ENCODE peak calls at places on chromosomes 16 and 17, in eight cellular contexts. U, L, K, M, C, I, Y and V are unnamed samples.

GRCh38 chr16:82583415-82583814 is 43.4 kb upstream of the CDH13 start:
- DNase-seq in C (no peak), K (no peak), I (peak; percentile 3), L (no peak), U (no peak), Y (no peak), M (no peak), V (no peak)

GRCh38 chr17:29059281-29059680 is 16.3 kb downstream of the PIPOX start:
- DNase-seq in Y (no peak), L (peak; percentile 32), K (no peak), I (peak; percentile 71), U (peak; percentile 47), C (no peak), M (no peak), V (no peak)

GRCh38 chr16:14232106-14232890 is 161.2 kb downstream of the MRTFB start:
- DNase-seq in M (peak; percentile 13), K (no peak), C (no peak), L (peak; percentile 45), I (peak; percentile 31), U (peak; percentile 35), Y (no peak), V (no peak)

GRCh38 chr16:85554791-85555548 is 58.2 kb upstream of the GSE1 start:
- DNase-seq in K (peak; percentile 76), M (peak; percentile 55), I (peak; percentile 59), L (no peak), U (peak; percentile 77), C (peak; percentile 46), Y (peak; percentile 53), V (peak; percentile 75)

GRCh38 chr16:67394271-67395104 is 1.2 kb upstream of the TPPP3 start:
- DNase-seq in U (no peak), M (peak; percentile 63), L (no peak), C (peak; percentile 37), K (peak; percentile 55), I (no peak), Y (no peak), V (no peak)

GRCh38 chr16:48635199-48635718 is 25.3 kb upstream of the N4BP1 start:
- DNase-seq in C (no peak), M (no peak), U (no peak), L (no peak), Y (no peak), I (no peak), K (no peak), V (no peak)

GRCh38 chr17:71024172-71024571 is 854.8 kb downstream of the KCNJ2 start:
- DNase-seq in I (peak; percentile 14), Y (no peak), U (no peak), M (no peak), C (no peak), K (no peak), L (no peak), V (no peak)

GRCh38 chr17:80449194-80449929 is 27.0 kb downstream of the NPTX1 start:
- DNase-seq in C (no peak), I (no peak), K (no peak), L (no peak), M (no peak), Y (no peak), U (no peak), V (no peak)

GRCh38 chr17:22695228-22695619 is 1002.9 kb downstream of the KCNJ18 start:
- DNase-seq in I (no peak), U (no peak), Y (no peak), L (no peak), C (no peak), K (no peak), M (no peak), V (no peak)

GRCh38 chr16:6929868-6930267 is 402.8 kb upstream of the RBFOX1 start:
- DNase-seq in K (no peak), I (no peak), C (no peak), M (no peak), U (no peak), Y (no peak), L (no peak), V (no peak)
- TF ChIP-seq CTCF in K (no peak), I (no peak), C (no peak), M (no peak), U (no peak), Y (no peak), L (no peak), V (no peak)

DNA sequence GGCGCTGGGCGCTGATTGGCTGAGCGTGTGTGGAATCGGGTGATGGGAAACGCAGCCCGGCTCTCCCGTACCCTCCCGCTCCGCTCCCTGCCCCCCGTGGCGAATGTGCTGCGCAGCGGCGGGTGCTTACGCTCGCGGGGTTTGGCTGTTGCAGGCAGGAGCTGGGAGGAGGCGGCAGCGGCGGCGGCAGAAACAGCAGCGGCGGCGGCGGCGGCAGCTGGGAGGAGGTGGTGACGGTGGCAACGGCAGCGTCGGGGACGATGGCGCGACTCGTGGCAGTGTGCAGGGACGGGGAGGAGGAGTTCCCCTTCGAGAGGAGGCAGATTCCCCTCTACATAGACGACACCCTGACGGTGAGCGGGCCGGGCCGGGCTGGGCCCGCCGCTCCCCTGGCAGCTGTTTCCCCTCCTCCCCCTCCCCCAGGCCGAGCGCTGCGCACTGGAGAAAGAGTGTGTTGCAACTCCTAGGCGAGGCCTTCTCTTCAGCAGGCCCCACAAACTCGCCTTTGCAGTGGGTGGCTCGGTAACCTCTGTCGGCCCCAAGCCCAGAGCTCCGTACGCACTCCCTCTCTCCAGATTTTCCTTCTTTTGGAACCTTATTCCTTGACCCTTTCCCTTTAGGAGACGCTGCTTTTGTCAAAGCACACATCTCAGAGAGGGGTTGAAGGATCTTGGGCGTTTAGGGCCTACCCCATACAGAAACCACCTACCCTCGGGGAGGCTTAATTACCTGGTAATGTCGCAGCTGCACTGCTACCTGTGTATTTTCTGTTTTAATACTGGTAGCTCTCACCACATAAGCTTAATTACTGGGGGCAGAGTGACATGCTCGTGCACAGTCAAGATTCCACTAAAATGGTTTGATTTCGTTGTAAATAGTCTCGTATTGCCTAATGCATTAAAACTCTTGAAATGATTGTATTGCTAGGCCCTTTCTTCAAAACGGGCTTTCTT is 1.0 kb downstream of the GGNBP2 start:
- DNase-seq in L (peak; percentile 95), K (peak; percentile 97), C (peak; percentile 97), M (peak; percentile 97), Y (peak; percentile 90), U (peak; percentile 97), I (peak; percentile 98), V (peak; percentile 95)
- TF ChIP-seq CTCF in L (peak; percentile 9), K (no peak), C (no peak), M (no peak), Y (no peak), U (no peak), I (no peak), V (no peak)

DNA sequence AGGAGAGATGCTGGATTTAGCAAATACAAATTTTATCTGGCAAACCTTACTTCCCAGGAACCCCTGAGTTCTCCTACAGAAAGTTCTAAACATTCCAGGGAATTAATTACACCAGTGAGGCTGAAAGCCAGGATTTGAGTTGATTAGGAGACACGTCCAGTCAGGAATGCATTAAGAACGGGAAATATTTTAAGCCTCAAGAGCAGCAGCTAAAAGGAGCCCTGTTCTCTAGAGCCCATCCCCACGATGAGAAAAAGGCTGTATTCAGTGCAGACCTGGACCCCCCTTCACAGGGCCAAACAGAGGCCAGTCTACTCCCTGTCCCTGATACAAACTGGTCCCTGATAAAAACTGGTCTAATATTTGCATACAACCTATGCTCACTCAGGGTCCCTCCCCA is 55.0 kb downstream of the VAT1L start:
- DNase-seq in L (no peak), Y (no peak), C (no peak), I (no peak), U (no peak), M (no peak), K (no peak), V (no peak)
- TF ChIP-seq CTCF in L (no peak), Y (no peak), C (no peak), I (no peak), U (no peak), M (no peak), K (no peak), V (no peak)

GRCh38 chr16:10138881-10139280 is 43.3 kb downstream of the GRIN2A start:
- DNase-seq in Y (no peak), C (no peak), U (no peak), M (no peak), I (no peak), L (no peak), K (no peak), V (no peak)

DNA sequence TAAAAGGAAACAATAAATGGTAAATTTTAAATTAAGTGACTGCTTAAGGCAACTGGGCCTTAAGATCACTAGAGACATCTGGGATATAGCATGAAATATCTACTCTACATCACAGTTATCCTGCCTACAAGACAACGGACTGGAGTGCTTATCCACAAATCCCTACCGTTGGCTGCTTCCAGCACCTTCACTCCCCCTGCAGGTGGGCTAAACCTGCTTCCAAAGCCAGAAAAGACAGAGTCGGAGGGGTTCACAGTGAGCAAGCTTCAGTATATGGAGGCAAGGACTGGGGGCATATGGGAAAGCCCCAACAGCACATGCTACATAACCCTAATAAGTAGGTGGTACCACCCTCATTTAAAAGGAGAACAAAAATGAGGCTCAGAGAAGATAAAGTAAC is 45.3 kb downstream of the GRIN2A start:
- DNase-seq in M (no peak), I (no peak), U (no peak), K (no peak), L (no peak), Y (no peak), C (no peak), V (no peak)
- TF ChIP-seq CTCF in M (no peak), I (peak; percentile 9), U (no peak), K (no peak), L (no peak), Y (no peak), C (no peak), V (no peak)

DNA sequence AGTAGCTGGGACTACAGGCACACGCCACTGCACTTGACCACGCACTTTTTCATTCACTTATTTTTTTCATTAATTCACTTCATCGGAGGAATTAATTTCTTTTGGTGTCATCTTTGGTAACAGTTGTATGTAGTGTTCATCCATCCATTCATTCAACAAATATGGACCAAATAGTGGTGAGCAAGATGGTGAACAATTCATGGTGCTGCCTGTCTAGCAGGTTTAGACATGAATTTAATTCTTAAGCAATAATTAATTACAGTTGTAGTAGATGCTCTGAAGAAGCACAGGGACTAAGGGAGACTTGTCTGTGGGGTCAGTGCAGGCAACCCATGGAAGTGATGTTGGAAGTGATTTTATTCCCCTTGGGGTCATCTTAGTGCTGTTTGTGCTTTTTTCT is 22.4 kb downstream of the GDE1 start:
- DNase-seq in K (no peak), L (no peak), M (no peak), I (no peak), Y (no peak), U (no peak), C (no peak), V (no peak)
- TF ChIP-seq CTCF in K (no peak), L (no peak), M (no peak), I (no peak), Y (no peak), U (no peak), C (no peak), V (no peak)

DNA sequence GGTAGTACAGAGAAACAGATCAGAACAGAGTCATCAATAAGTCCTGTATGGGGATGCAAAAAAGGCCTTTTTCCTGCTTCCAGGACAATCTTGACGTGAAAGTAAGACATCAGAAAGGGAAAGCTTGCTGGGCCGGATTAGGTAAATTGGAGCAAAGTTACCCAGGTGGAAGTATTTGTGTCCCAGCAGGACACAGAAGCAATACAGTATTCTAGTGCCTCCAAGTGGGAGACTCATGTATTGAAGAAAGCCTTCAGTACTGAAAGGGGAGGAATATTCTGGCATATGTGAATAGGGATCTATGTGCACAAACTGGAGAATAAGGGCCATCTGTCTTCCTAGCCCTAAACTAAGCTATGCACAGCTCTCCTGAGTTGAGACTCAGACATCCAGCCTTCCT is 327.2 kb upstream of the CDH8 start:
- DNase-seq in U (no peak), M (no peak), C (no peak), K (no peak), L (no peak), I (no peak), Y (no peak), V (no peak)
- TF ChIP-seq CTCF in U (no peak), M (peak; percentile 10), C (no peak), K (no peak), L (no peak), I (no peak), Y (no peak), V (no peak)

GRCh38 chr16:78973041-78973440 is 627.5 kb downstream of the MAF start:
- DNase-seq in L (no peak), K (no peak), U (no peak), I (no peak), Y (no peak), C (no peak), M (no peak), V (no peak)
- TF ChIP-seq CTCF in L (no peak), K (no peak), U (no peak), I (no peak), Y (no peak), C (no peak), M (no peak), V (no peak)